ENCODE peak calls at places on chromosomes 2 and 18, in six cellular contexts. F is CD8-positive, alpha-beta memory T cell; W is stimulated activated CD8-positive, alpha-beta memory T cell treated with anti-CD3 and anti-CD28 coated beads, Interleukin-15, amount 100 ng/mL, for 24 hours; B is NCI-H2171 treated with DMSO at 0.1 percent for 48 hours; D is Calu3; K is T-helper 2 cell treated with Interferon-gamma antibody and Interleukin-4, amounts not matched to agents 5 μg/mL and 100 μg/mL, for 36 hours. Z is an unnamed sample.

GRCh38 chr2:98582523-98582922 is 25.8 kb downstream of the COA5 start:
- DNase-seq in F (no peak), W (no peak), B (no peak), D (no peak), K (no peak), Z (no peak)

GRCh38 chr18:39698436-39698835 is 2132.8 kb upstream of the CELF4 start:
- DNase-seq in F (no peak), W (no peak), B (no peak), D (no peak), K (no peak), Z (no peak)

GRCh38 chr2:20398956-20399567 is 47.8 kb upstream of the RHOB start:
- DNase-seq in F (no peak), W (no peak), B (no peak), D (no peak), K (no peak), Z (no peak)

GRCh38 chr2:10080536-10081304 is 509 bp upstream of the CYS1 start:
- DNase-seq in F (peak; percentile 60), W (no peak), B (no peak), D (no peak), K (no peak), Z (peak; percentile 14)

GRCh38 chr2:10707831-10708230 is 13.6 kb upstream of the ATP6V1C2 start:
- DNase-seq in F (no peak), W (no peak), B (no peak), D (no peak), K (no peak), Z (no peak)

GRCh38 chr18:48946329-48946835 is 4.4 kb downstream of the SMAD7 start:
- DNase-seq in F (no peak), W (no peak), B (no peak), D (peak; percentile 43), K (no peak), Z (no peak)

GRCh38 chr2:180607501-180608060 is 372.8 kb upstream of the UBE2E3 start:
- DNase-seq in F (no peak), W (no peak), B (no peak), D (no peak), K (no peak), Z (no peak)

GRCh38 chr18:63379639-63379962 is 12.6 kb upstream of the KDSR start:
- DNase-seq in F (no peak), W (no peak), B (no peak), D (no peak), K (no peak), Z (no peak)

GRCh38 chr2:17593841-17594482 is 53.5 kb downstream of the VSNL1 start:
- DNase-seq in F (no peak), W (no peak), B (no peak), D (no peak), K (no peak), Z (no peak)

GRCh38 chr2:72115361-72116080 is 32.1 kb downstream of the CYP26B1 start:
- DNase-seq in F (no peak), W (no peak), B (no peak), D (peak; percentile 96), K (no peak), Z (no peak)

GRCh38 chr2:16034151-16034974 is 94.0 kb downstream of the MYCN start:
- DNase-seq in F (no peak), W (no peak), B (no peak), D (peak; percentile 40), K (no peak), Z (no peak)